ENCODE peak calls at places on chromosomes 1 and 21, in nine cellular contexts. X is transverse colon, K is PC-3, G is fibroblast of pulmonary artery, T is cardiac fibroblast, Y is MCF 10A, J is right atrium auricular region, R is coronary artery, H is brain microvascular endothelial cell. W is an unnamed sample.

GRCh38 chr1:65357291-65357960 is 48.1 kb downstream of the DNAJC6 start:
- DNase-seq in X (no peak), K (no peak), G (no peak), T (no peak), Y (no peak), J (no peak), R (no peak), H (no peak), W (no peak)

GRCh38 chr1:55338448-55338820 is 123.3 kb upstream of the USP24 start:
- DNase-seq in X (no peak), K (no peak), G (no peak), T (no peak), Y (no peak), J (no peak), R (peak; percentile 16), H (no peak), W (no peak)

GRCh38 chr1:61808968-61809367 is 66.7 kb downstream of the PATJ start:
- DNase-seq in X (no peak), K (peak; percentile 1), G (peak; percentile 51), T (peak; percentile 40), Y (peak; percentile 4), J (no peak), R (no peak), H (peak; percentile 38), W (peak; percentile 18)

GRCh38 chr1:14653461-14653960 is 55.0 kb downstream of the KAZN start:
- DNase-seq in X (no peak), K (peak; percentile 85), G (no peak), T (no peak), Y (peak; percentile 50), J (no peak), R (no peak), H (no peak), W (no peak)

GRCh38 chr21:36477001-36477400 is 2.9 kb downstream of the CLDN14 start:
- DNase-seq in X (no peak), K (no peak), G (no peak), T (no peak), Y (no peak), J (no peak), R (no peak), H (no peak), W (no peak)

GRCh38 chr1:235999259-235999925 is 65.5 kb downstream of the NID1 start:
- DNase-seq in X (no peak), K (peak; percentile 87), G (peak; percentile 96), T (peak; percentile 92), Y (peak; percentile 94), J (no peak), R (peak; percentile 62), H (peak; percentile 97), W (peak; percentile 96)

GRCh38 chr1:48470506-48470905 is 1.5 kb downstream of the SPATA6 start:
- DNase-seq in X (peak; percentile 31), K (no peak), G (peak; percentile 52), T (peak; percentile 62), Y (no peak), J (no peak), R (peak; percentile 74), H (no peak), W (no peak)

GRCh38 chr21:31880816-31881215 is 8.0 kb downstream of the HUNK start:
- DNase-seq in X (no peak), K (no peak), G (no peak), T (no peak), Y (no peak), J (no peak), R (peak; percentile 59), H (no peak), W (no peak)

GRCh38 chr1:189616893-189617292 is 860.8 kb downstream of the BRINP3 start:
- DNase-seq in X (no peak), K (peak; percentile 77), G (peak; percentile 51), T (peak; percentile 56), Y (peak; percentile 92), J (no peak), R (no peak), H (peak; percentile 8), W (no peak)

GRCh38 chr21:28142692-28143091 is 850.0 kb downstream of the LTN1 start:
- DNase-seq in X (no peak), K (peak; percentile 54), G (peak; percentile 59), T (peak; percentile 46), Y (peak; percentile 55), J (no peak), R (no peak), H (peak; percentile 69), W (peak; percentile 79)

GRCh38 chr1:238642231-238642630 is 744.1 kb upstream of the CHRM3 start:
- DNase-seq in X (no peak), K (no peak), G (peak; percentile 63), T (peak; percentile 60), Y (no peak), J (no peak), R (no peak), H (peak; percentile 49), W (peak; percentile 64)

GRCh38 chr1:54546651-54547348 is 1.2 kb upstream of the ACOT11 start:
- DNase-seq in X (no peak), K (no peak), G (no peak), T (no peak), Y (no peak), J (no peak), R (no peak), H (no peak), W (no peak)

GRCh38 chr1:113887776-113888175 is 395 bp upstream of the BCL2L15 start:
- DNase-seq in X (no peak), K (peak; percentile 10), G (no peak), T (no peak), Y (no peak), J (no peak), R (no peak), H (no peak), W (no peak)

GRCh38 chr1:208988811-208989222 is 594.7 kb upstream of the CAMK1G start:
- DNase-seq in X (peak; percentile 11), K (peak; percentile 62), G (peak; percentile 78), T (peak; percentile 77), Y (peak; percentile 90), J (no peak), R (no peak), H (peak; percentile 37), W (peak; percentile 3)

GRCh38 chr1:74753104-74753503 is 20.2 kb downstream of the TYW3 start:
- DNase-seq in X (no peak), K (no peak), G (no peak), T (no peak), Y (no peak), J (no peak), R (no peak), H (no peak), W (no peak)

GRCh38 chr1:169486281-169486904 is 649 bp upstream of the SLC19A2 start:
- DNase-seq in X (no peak), K (peak; percentile 42), G (peak; percentile 66), T (peak; percentile 76), Y (peak; percentile 75), J (no peak), R (no peak), H (peak; percentile 56), W (peak; percentile 40)

GRCh38 chr1:81803423-81804103 is 2.8 kb downstream of the ADGRL2 start:
- DNase-seq in X (no peak), K (no peak), G (peak; percentile 52), T (peak; percentile 54), Y (peak; percentile 48), J (no peak), R (peak; percentile 69), H (peak; percentile 14), W (no peak)

GRCh38 chr1:6410248-6410893 is 9.3 kb downstream of the HES2 start:
- DNase-seq in X (no peak), K (no peak), G (no peak), T (no peak), Y (no peak), J (no peak), R (no peak), H (no peak), W (no peak)

GRCh38 chr1:175163702-175164101 is 28.9 kb downstream of the KIAA0040 start:
- DNase-seq in X (no peak), K (no peak), G (no peak), T (no peak), Y (no peak), J (no peak), R (no peak), H (no peak), W (no peak)
- TF ChIP-seq CTCF in X (no peak), K (no peak), G (no peak), T (no peak), Y (no peak), J (no peak), R (no peak), H (no peak), W (no peak)

DNA sequence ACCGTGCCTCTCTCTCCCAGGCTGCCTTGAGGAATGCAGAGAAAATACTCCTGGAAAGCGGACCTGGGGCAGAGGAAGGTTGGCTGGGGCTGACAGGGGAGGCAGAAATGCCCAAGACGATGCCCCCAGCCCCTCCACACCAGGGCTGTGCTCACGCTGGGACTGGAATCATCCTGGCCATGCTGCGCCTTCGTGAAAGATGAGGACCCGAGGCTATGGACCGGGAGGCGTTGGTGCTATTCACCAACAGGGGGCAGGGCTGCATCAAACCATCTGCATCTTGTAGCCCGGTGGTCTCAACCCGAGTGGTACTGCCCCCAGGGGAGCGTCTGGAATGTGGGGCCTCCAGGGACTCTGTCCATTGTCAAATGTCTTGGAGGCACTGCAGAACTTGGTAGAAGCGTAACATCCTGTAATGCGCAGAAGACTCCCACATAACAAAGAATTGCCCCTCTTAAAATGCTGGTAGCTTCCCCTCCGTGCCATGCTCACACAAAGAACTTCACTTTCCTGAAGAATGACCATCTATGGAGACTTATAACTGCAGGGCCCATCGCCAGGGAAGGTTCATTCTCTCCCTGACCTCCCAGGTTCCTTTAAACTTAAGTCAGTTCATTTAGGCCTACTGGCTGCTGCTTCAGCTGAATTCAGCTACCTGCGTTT is 251.2 kb downstream of the RRAGC start:
- DNase-seq in X (no peak), K (no peak), G (peak; percentile 8), T (peak; percentile 34), Y (peak; percentile 17), J (no peak), R (no peak), H (no peak), W (no peak)
- TF ChIP-seq CTCF in X (peak; percentile 34), K (peak; percentile 47), G (peak; percentile 48), T (no peak), Y (peak; percentile 10), J (no peak), R (peak; percentile 12), H (peak; percentile 76), W (peak; percentile 49)

GRCh38 chr1:170823120-170823519 is 112.2 kb upstream of the MROH9 start:
- DNase-seq in X (no peak), K (no peak), G (no peak), T (no peak), Y (peak; percentile 17), J (no peak), R (no peak), H (peak; percentile 28), W (no peak)

DNA sequence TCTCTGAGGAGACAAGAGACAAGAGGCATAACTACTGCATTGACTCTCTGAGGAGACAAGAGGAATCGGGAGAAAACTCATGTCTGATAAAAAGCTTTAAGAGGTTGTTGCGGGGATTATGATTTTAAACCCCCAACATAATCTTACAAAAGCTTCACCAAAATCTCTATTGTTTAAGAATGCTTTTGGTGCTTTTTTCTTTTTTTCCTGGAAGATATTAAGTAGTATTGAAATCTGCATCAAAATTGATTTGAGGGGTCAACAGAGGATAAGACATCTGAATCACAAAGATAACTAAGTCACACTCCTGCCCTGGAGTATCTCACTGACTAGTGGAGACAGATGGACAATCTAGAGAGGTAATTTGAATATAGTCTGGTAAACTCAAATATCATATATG is 115.6 kb upstream of the MROH9 start:
- DNase-seq in X (no peak), K (no peak), G (no peak), T (no peak), Y (no peak), J (no peak), R (no peak), H (no peak), W (no peak)
- TF ChIP-seq CTCF in X (no peak), K (no peak), G (no peak), T (no peak), Y (no peak), J (no peak), R (no peak), H (no peak), W (no peak)

GRCh38 chr1:224503161-224504118 is 68.8 kb upstream of the WDR26 start:
- DNase-seq in X (peak; percentile 90), K (peak; percentile 95), G (peak; percentile 93), T (peak; percentile 95), Y (peak; percentile 100), J (peak; percentile 95), R (peak; percentile 92), H (peak; percentile 64), W (peak; percentile 70)
- TF ChIP-seq CTCF in X (no peak), K (peak; percentile 42), G (peak; percentile 10), T (no peak), Y (peak; percentile 10), J (no peak), R (no peak), H (peak; percentile 40), W (peak; percentile 44)

W was measured in HFFc6.